ENCODE peak calls at places on chromosomes 11 and 22, in six cellular contexts. V is coronary artery; U is central memory CD4-positive, alpha-beta T cell; J is astrocyte of the hippocampus; I is hepatic stellate cell; E is kidney epithelial cell. M is an unnamed sample.

GRCh38 chr11:8566613-8567210 is 27.3 kb downstream of the STK33 start:
- DNase-seq in V (no peak), J (peak), E (no peak), U (no peak), I (peak), M (peak)

GRCh38 chr22:33302049-33302545 is 243.9 kb upstream of the SYN3 start:
- DNase-seq in U (peak), J (peak), E (no peak), I (peak), V (peak), M (peak)

GRCh38 chr11:88790179-88790578 is 275.6 kb downstream of the GRM5 start:
- DNase-seq in U (no peak), V (no peak), I (no peak), E (no peak), J (no peak), M (no peak)

GRCh38 chr11:125365196-125365931 is 130.7 kb downstream of the FEZ1 start:
- DNase-seq in E (no peak), U (no peak), J (no peak), V (no peak), I (no peak), M (no peak)

GRCh38 chr22:34845391-34845790 is 220.6 kb upstream of the ISX start:
- DNase-seq in E (no peak), J (no peak), V (no peak), U (no peak), I (no peak), M (no peak)

GRCh38 chr11:105296806-105297205 is 157.2 kb upstream of the CARD18 start:
- DNase-seq in U (no peak), E (no peak), I (no peak), V (no peak), J (no peak), M (no peak)

GRCh38 chr11:4697583-4697982 is at the start of gene OR51E2:
- DNase-seq in J (peak), V (no peak), U (no peak), E (no peak), I (peak), M (no peak)

GRCh38 chr22:46047841-46048595 is 71.1 kb upstream of the WNT7B start:
- DNase-seq in J (no peak), U (no peak), I (no peak), E (no peak), V (peak), M (no peak)

GRCh38 chr22:41197808-41198585 is 7.1 kb upstream of the L3MBTL2 start:
- DNase-seq in I (no peak), U (peak), V (no peak), J (peak), E (no peak), M (peak)

GRCh38 chr22:30875481-30876215 is 92.9 kb downstream of the MORC2 start:
- DNase-seq in J (peak), U (no peak), I (no peak), V (peak), E (no peak), M (no peak)